ENCODE peak calls at places on chromosomes 6 and 20, in five cellular contexts. One of them, this sample, is unnamed.

GRCh38 chr6:27630727-27631613 is 158.1 kb upstream of the ZNF184 start:
- DNase-seq in heart right ventricle: no peak
- DNase-seq in mammary epithelial cell: peak; percentile 79
- DNase-seq in left ventricle myocardium inferior: no peak
- DNase-seq in tibial nerve: no peak
- DNase-seq in this sample: no peak

GRCh38 chr6:85452441-85452881 is 2.6 kb downstream of the NT5E start:
- DNase-seq in heart right ventricle: no peak
- DNase-seq in mammary epithelial cell: no peak
- DNase-seq in left ventricle myocardium inferior: no peak
- DNase-seq in tibial nerve: no peak
- DNase-seq in this sample: no peak

GRCh38 chr6:44561832-44562496 is 174.5 kb downstream of the CDC5L start:
- DNase-seq in heart right ventricle: no peak
- DNase-seq in mammary epithelial cell: no peak
- DNase-seq in left ventricle myocardium inferior: no peak
- DNase-seq in tibial nerve: no peak
- DNase-seq in this sample: no peak

GRCh38 chr20:1430004-1430451 is 36.6 kb downstream of the NSFL1C start:
- DNase-seq in heart right ventricle: no peak
- DNase-seq in mammary epithelial cell: no peak
- DNase-seq in left ventricle myocardium inferior: no peak
- DNase-seq in tibial nerve: no peak
- DNase-seq in this sample: no peak

GRCh38 chr6:88380083-88380482 is 213.9 kb upstream of the CNR1 start:
- DNase-seq in heart right ventricle: peak; percentile 27
- DNase-seq in mammary epithelial cell: peak; percentile 77
- DNase-seq in left ventricle myocardium inferior: peak; percentile 41
- DNase-seq in tibial nerve: peak; percentile 19
- DNase-seq in this sample: no peak

GRCh38 chr20:50724851-50725721 is 6.3 kb upstream of the PARD6B start:
- DNase-seq in heart right ventricle: peak; percentile 59
- DNase-seq in mammary epithelial cell: peak; percentile 98
- DNase-seq in left ventricle myocardium inferior: peak; percentile 70
- DNase-seq in tibial nerve: peak; percentile 49
- DNase-seq in this sample: no peak

GRCh38 chr6:93919365-93919764 is 500.0 kb upstream of the EPHA7 start:
- DNase-seq in heart right ventricle: no peak
- DNase-seq in mammary epithelial cell: no peak
- DNase-seq in left ventricle myocardium inferior: no peak
- DNase-seq in tibial nerve: no peak
- DNase-seq in this sample: no peak

GRCh38 chr20:19404836-19405235 is 192.4 kb downstream of the SLC24A3 start:
- DNase-seq in heart right ventricle: no peak
- DNase-seq in mammary epithelial cell: no peak
- DNase-seq in left ventricle myocardium inferior: no peak
- DNase-seq in tibial nerve: no peak
- DNase-seq in this sample: no peak

GRCh38 chr6:5135783-5136376 is 50.7 kb downstream of the PPP1R3G start:
- DNase-seq in heart right ventricle: no peak
- DNase-seq in mammary epithelial cell: peak; percentile 23
- DNase-seq in left ventricle myocardium inferior: no peak
- DNase-seq in tibial nerve: no peak
- DNase-seq in this sample: no peak

GRCh38 chr6:80174931-80175572 is 68.6 kb downstream of the BCKDHB start:
- DNase-seq in heart right ventricle: no peak
- DNase-seq in mammary epithelial cell: no peak
- DNase-seq in left ventricle myocardium inferior: no peak
- DNase-seq in tibial nerve: no peak
- DNase-seq in this sample: no peak

GRCh38 chr20:29430531-29430930 is 1826.9 kb upstream of the DEFB115 start:
- DNase-seq in heart right ventricle: no peak
- DNase-seq in mammary epithelial cell: no peak
- DNase-seq in left ventricle myocardium inferior: no peak
- DNase-seq in tibial nerve: no peak
- DNase-seq in this sample: no peak

GRCh38 chr6:125986956-125987617 is 747 bp downstream of the TRMT11 start:
- DNase-seq in heart right ventricle: no peak
- DNase-seq in mammary epithelial cell: no peak
- DNase-seq in left ventricle myocardium inferior: no peak
- DNase-seq in tibial nerve: no peak
- DNase-seq in this sample: no peak

GRCh38 chr20:38043512-38044300 is 10.2 kb downstream of the RPRD1B start:
- DNase-seq in heart right ventricle: no peak
- DNase-seq in mammary epithelial cell: peak; percentile 87
- DNase-seq in left ventricle myocardium inferior: no peak
- DNase-seq in tibial nerve: no peak
- DNase-seq in this sample: no peak

GRCh38 chr6:3748208-3748701 is 3.3 kb downstream of the PXDC1 start:
- DNase-seq in heart right ventricle: peak; percentile 66
- DNase-seq in mammary epithelial cell: peak; percentile 65
- DNase-seq in left ventricle myocardium inferior: peak; percentile 71
- DNase-seq in tibial nerve: peak; percentile 50
- DNase-seq in this sample: no peak

GRCh38 chr6:34593741-34594140 is 37.6 kb upstream of the SPDEF start:
- DNase-seq in heart right ventricle: no peak
- DNase-seq in mammary epithelial cell: no peak
- DNase-seq in left ventricle myocardium inferior: no peak
- DNase-seq in tibial nerve: no peak
- DNase-seq in this sample: no peak

GRCh38 chr20:1734269-1734858 is 76.8 kb upstream of the SIRPG start:
- DNase-seq in heart right ventricle: no peak
- DNase-seq in mammary epithelial cell: peak; percentile 36
- DNase-seq in left ventricle myocardium inferior: no peak
- DNase-seq in tibial nerve: no peak
- DNase-seq in this sample: peak; percentile 14

GRCh38 chr6:25042599-25042936 is 106.8 kb upstream of the RIPOR2 start:
- DNase-seq in heart right ventricle: no peak
- DNase-seq in mammary epithelial cell: no peak
- DNase-seq in left ventricle myocardium inferior: no peak
- DNase-seq in tibial nerve: no peak
- DNase-seq in this sample: no peak

GRCh38 chr6:11785953-11786579 is 7.5 kb upstream of the ADTRP start:
- DNase-seq in heart right ventricle: no peak
- DNase-seq in mammary epithelial cell: no peak
- DNase-seq in left ventricle myocardium inferior: no peak
- DNase-seq in tibial nerve: no peak
- DNase-seq in this sample: peak; percentile 21

GRCh38 chr20:26216025-26216424 is 519.4 kb upstream of the ZNF337 start:
- DNase-seq in heart right ventricle: no peak
- DNase-seq in mammary epithelial cell: peak; percentile 3
- DNase-seq in left ventricle myocardium inferior: no peak
- DNase-seq in tibial nerve: no peak
- DNase-seq in this sample: no peak

GRCh38 chr6:82237013-82237412 is 10.5 kb downstream of the IBTK start:
- DNase-seq in heart right ventricle: no peak
- DNase-seq in mammary epithelial cell: no peak
- DNase-seq in left ventricle myocardium inferior: no peak
- DNase-seq in tibial nerve: no peak
- DNase-seq in this sample: no peak

GRCh38 chr6:34055223-34055933 is 90.5 kb downstream of the GRM4 start:
- DNase-seq in heart right ventricle: peak; percentile 65
- DNase-seq in mammary epithelial cell: peak; percentile 25
- DNase-seq in left ventricle myocardium inferior: peak; percentile 40
- DNase-seq in tibial nerve: no peak
- DNase-seq in this sample: peak; percentile 53

GRCh38 chr20:13009682-13010406 is 1.1 kb downstream of the SPTLC3 start:
- DNase-seq in heart right ventricle: no peak
- DNase-seq in mammary epithelial cell: peak; percentile 85
- DNase-seq in left ventricle myocardium inferior: no peak
- DNase-seq in tibial nerve: no peak
- DNase-seq in this sample: no peak

GRCh38 chr6:107115695-107116327 is 496 bp upstream of the BEND3 start:
- DNase-seq in heart right ventricle: peak; percentile 26
- DNase-seq in mammary epithelial cell: peak; percentile 27
- DNase-seq in left ventricle myocardium inferior: no peak
- DNase-seq in tibial nerve: no peak
- DNase-seq in this sample: no peak

GRCh38 chr6:195861-196360 is 96.4 kb upstream of the DUSP22 start:
- DNase-seq in heart right ventricle: no peak
- DNase-seq in mammary epithelial cell: no peak
- DNase-seq in left ventricle myocardium inferior: peak; percentile 40
- DNase-seq in tibial nerve: no peak
- DNase-seq in this sample: peak; percentile 41

GRCh38 chr6:51856508-51856907 is 230.9 kb downstream of the PKHD1 start:
- DNase-seq in heart right ventricle: no peak
- DNase-seq in mammary epithelial cell: no peak
- DNase-seq in left ventricle myocardium inferior: no peak
- DNase-seq in tibial nerve: no peak
- DNase-seq in this sample: no peak
- TF ChIP-seq CTCF in heart right ventricle: no peak
- TF ChIP-seq CTCF in mammary epithelial cell: no peak
- TF ChIP-seq CTCF in left ventricle myocardium inferior: no peak
- TF ChIP-seq CTCF in tibial nerve: no peak
- TF ChIP-seq CTCF in this sample: no peak

DNA sequence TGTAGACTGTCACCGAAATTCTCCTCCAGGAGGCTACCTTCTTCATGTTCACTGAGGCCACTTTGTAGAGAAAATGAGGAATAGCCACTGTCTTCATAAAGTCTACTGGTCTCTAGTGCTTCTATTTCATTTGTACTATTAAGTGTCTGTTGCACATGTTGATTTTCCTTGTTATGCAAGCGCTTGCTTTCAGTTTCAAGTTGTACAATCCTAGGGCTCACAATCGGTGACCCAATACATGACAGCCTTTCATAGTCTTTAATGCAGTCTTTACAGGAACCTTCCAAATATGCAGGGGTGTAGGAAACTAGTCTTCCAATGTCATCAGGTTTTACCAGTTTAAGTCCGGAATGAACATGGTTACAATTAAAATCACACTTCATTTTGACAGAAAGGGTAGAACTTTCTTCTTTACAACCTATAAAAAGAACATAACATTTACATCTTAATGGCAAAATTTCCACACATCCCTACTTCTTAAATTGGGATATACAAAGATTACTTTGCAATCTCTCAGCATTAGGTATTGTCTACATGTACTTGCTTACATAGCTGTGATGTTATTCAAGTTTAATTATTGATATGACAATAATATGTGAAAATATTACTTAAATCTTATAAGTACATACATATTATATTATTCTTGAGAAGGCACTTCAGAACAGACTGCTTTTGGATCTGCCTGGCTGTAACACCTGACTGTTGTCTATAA is 7.5 kb downstream of the FBXO5 start:
- DNase-seq in heart right ventricle: no peak
- DNase-seq in mammary epithelial cell: no peak
- DNase-seq in left ventricle myocardium inferior: no peak
- DNase-seq in tibial nerve: no peak
- DNase-seq in this sample: no peak
- H3K27ac ChIP-seq in heart right ventricle: no peak overlapping the region
- H3K27ac ChIP-seq in mammary epithelial cell: no peak overlapping the region
- H3K27ac ChIP-seq in left ventricle myocardium inferior: no peak overlapping the region
- H3K27ac ChIP-seq in tibial nerve: no peak overlapping the region
- H3K27ac ChIP-seq in this sample: no peak overlapping the region

GRCh38 chr6:99026135-99026534 is 78.4 kb upstream of the FBXL4 start:
- DNase-seq in heart right ventricle: no peak
- DNase-seq in mammary epithelial cell: peak; percentile 80
- DNase-seq in left ventricle myocardium inferior: no peak
- DNase-seq in tibial nerve: no peak
- DNase-seq in this sample: no peak
- H3K9me3 ChIP-seq in heart right ventricle: no peaks in the 10 kb centered on the region
- H3K9me3 ChIP-seq in mammary epithelial cell: peaks cover 6% of the 10 kb centered on the region
- H3K9me3 ChIP-seq in left ventricle myocardium inferior: peaks cover 11% of the 10 kb centered on the region
- H3K9me3 ChIP-seq in tibial nerve: no peaks in the 10 kb centered on the region
- H3K9me3 ChIP-seq in this sample: peaks cover 5% of the 10 kb centered on the region

GRCh38 chr6:40713002-40713719 is 126.0 kb upstream of the LRFN2 start:
- DNase-seq in heart right ventricle: no peak
- DNase-seq in mammary epithelial cell: no peak
- DNase-seq in left ventricle myocardium inferior: no peak
- DNase-seq in tibial nerve: no peak
- DNase-seq in this sample: no peak
- TF ChIP-seq CTCF in heart right ventricle: no peak
- TF ChIP-seq CTCF in mammary epithelial cell: no peak
- TF ChIP-seq CTCF in left ventricle myocardium inferior: no peak
- TF ChIP-seq CTCF in tibial nerve: no peak
- TF ChIP-seq CTCF in this sample: no peak

GRCh38 chr6:165059032-165059431 is 250.4 kb downstream of the C6orf118 start:
- DNase-seq in heart right ventricle: no peak
- DNase-seq in mammary epithelial cell: peak; percentile 5
- DNase-seq in left ventricle myocardium inferior: no peak
- DNase-seq in tibial nerve: no peak
- DNase-seq in this sample: no peak
- H3K27ac ChIP-seq in heart right ventricle: no peak overlapping the region
- H3K27ac ChIP-seq in mammary epithelial cell: no peak overlapping the region
- H3K27ac ChIP-seq in left ventricle myocardium inferior: no peak overlapping the region
- H3K27ac ChIP-seq in tibial nerve: no peak overlapping the region
- H3K27ac ChIP-seq in this sample: no peak overlapping the region

GRCh38 chr6:145445674-145446073 is 289.6 kb downstream of the EPM2A start:
- DNase-seq in heart right ventricle: no peak
- DNase-seq in mammary epithelial cell: no peak
- DNase-seq in left ventricle myocardium inferior: no peak
- DNase-seq in tibial nerve: no peak
- DNase-seq in this sample: no peak
- H3K9me3 ChIP-seq in heart right ventricle: peaks cover 8% of the 10 kb centered on the region
- H3K9me3 ChIP-seq in mammary epithelial cell: peaks cover 6% of the 10 kb centered on the region
- H3K9me3 ChIP-seq in left ventricle myocardium inferior: peaks cover 60% of the 10 kb centered on the region
- H3K9me3 ChIP-seq in tibial nerve: no peaks in the 10 kb centered on the region
- H3K9me3 ChIP-seq in this sample: peaks cover 17% of the 10 kb centered on the region

This sample was measured in CD4-positive, alpha-beta T cell.